ENCODE peak calls at places on chromosomes 6 and 20, in seven cellular contexts. One of them, this sample, is unnamed.

GRCh38 chr6:17202526-17202925 is 78.6 kb upstream of the RBM24 start:
- DNase-seq in DND-41: no peak
- DNase-seq in H1: no peak
- DNase-seq in neuronal stem cell: no peak
- DNase-seq in PC-9: no peak
- DNase-seq in heart left ventricle: no peak
- DNase-seq in sigmoid colon: no peak
- DNase-seq in this sample: no peak

GRCh38 chr20:10731190-10731955 is 57.6 kb upstream of the JAG1 start:
- DNase-seq in DND-41: no peak
- DNase-seq in H1: no peak
- DNase-seq in neuronal stem cell: no peak
- DNase-seq in PC-9: no peak
- DNase-seq in heart left ventricle: no peak
- DNase-seq in sigmoid colon: no peak
- DNase-seq in this sample: no peak

GRCh38 chr6:148295261-148295887 is 47.3 kb upstream of the SASH1 start:
- DNase-seq in DND-41: no peak
- DNase-seq in H1: no peak
- DNase-seq in neuronal stem cell: no peak
- DNase-seq in PC-9: no peak
- DNase-seq in heart left ventricle: no peak
- DNase-seq in sigmoid colon: no peak
- DNase-seq in this sample: no peak

GRCh38 chr20:51884561-51884960 is 82.2 kb upstream of the SALL4 start:
- DNase-seq in DND-41: no peak
- DNase-seq in H1: no peak
- DNase-seq in neuronal stem cell: no peak
- DNase-seq in PC-9: no peak
- DNase-seq in heart left ventricle: no peak
- DNase-seq in sigmoid colon: no peak
- DNase-seq in this sample: no peak

GRCh38 chr6:117169781-117170281 is 95.5 kb upstream of the VGLL2 start:
- DNase-seq in DND-41: no peak
- DNase-seq in H1: no peak
- DNase-seq in neuronal stem cell: no peak
- DNase-seq in PC-9: no peak
- DNase-seq in heart left ventricle: no peak
- DNase-seq in sigmoid colon: no peak
- DNase-seq in this sample: no peak

GRCh38 chr20:4749326-4749725 is 27.6 kb downstream of the PRND start:
- DNase-seq in DND-41: no peak
- DNase-seq in H1: no peak
- DNase-seq in neuronal stem cell: no peak
- DNase-seq in PC-9: no peak
- DNase-seq in heart left ventricle: no peak
- DNase-seq in sigmoid colon: no peak
- DNase-seq in this sample: no peak

GRCh38 chr20:24934101-24934661 is 14.9 kb upstream of the CST7 start:
- DNase-seq in DND-41: no peak
- DNase-seq in H1: no peak
- DNase-seq in neuronal stem cell: no peak
- DNase-seq in PC-9: no peak
- DNase-seq in heart left ventricle: no peak
- DNase-seq in sigmoid colon: peak; percentile 55
- DNase-seq in this sample: no peak

GRCh38 chr6:40894962-40895799 is 143.8 kb downstream of the UNC5CL start:
- DNase-seq in DND-41: no peak
- DNase-seq in H1: peak; percentile 85
- DNase-seq in neuronal stem cell: peak; percentile 39
- DNase-seq in PC-9: no peak
- DNase-seq in heart left ventricle: peak; percentile 70
- DNase-seq in sigmoid colon: peak; percentile 69
- DNase-seq in this sample: no peak

GRCh38 chr6:110541701-110542309 is 65.4 kb upstream of the SLC22A16 start:
- DNase-seq in DND-41: no peak
- DNase-seq in H1: no peak
- DNase-seq in neuronal stem cell: no peak
- DNase-seq in PC-9: no peak
- DNase-seq in heart left ventricle: no peak
- DNase-seq in sigmoid colon: no peak
- DNase-seq in this sample: no peak

GRCh38 chr20:1840865-1841553 is 54.2 kb upstream of the SIRPA start:
- DNase-seq in DND-41: no peak
- DNase-seq in H1: no peak
- DNase-seq in neuronal stem cell: no peak
- DNase-seq in PC-9: no peak
- DNase-seq in heart left ventricle: no peak
- DNase-seq in sigmoid colon: no peak
- DNase-seq in this sample: no peak

GRCh38 chr20:49786671-49787370 is 25.8 kb upstream of the SLC9A8 start:
- DNase-seq in DND-41: no peak
- DNase-seq in H1: no peak
- DNase-seq in neuronal stem cell: no peak
- DNase-seq in PC-9: no peak
- DNase-seq in heart left ventricle: no peak
- DNase-seq in sigmoid colon: no peak
- DNase-seq in this sample: no peak

DNA sequence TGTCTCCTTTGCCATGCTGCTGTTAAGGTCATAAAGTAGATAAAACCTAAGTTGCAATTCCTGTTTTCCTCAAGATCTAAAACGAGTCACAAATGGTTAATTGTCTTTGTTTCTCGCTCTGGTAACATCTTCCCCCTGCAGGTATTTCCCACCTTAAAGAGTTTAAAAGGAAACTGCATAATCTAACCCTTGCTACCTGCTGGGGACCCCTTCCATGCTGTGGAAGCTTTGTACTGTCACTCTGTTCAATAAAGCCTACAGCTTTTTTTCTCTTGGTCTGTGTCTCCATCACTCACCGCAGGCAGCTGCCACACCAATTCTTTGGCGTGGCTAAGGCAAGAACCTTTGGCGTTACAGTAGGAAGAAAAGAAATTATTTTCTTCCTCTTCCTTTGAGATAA is 117.7 kb upstream of the GJE1 start:
- DNase-seq in DND-41: no peak
- DNase-seq in H1: no peak
- DNase-seq in neuronal stem cell: no peak
- DNase-seq in PC-9: no peak
- DNase-seq in heart left ventricle: no peak
- DNase-seq in sigmoid colon: no peak
- DNase-seq in this sample: no peak
- H3K4me1 ChIP-seq in DND-41: no peaks in the 10 kb centered on the region
- H3K4me1 ChIP-seq in H1: peaks cover 7% of the 10 kb centered on the region
- H3K4me1 ChIP-seq in neuronal stem cell: peaks cover 2% of the 10 kb centered on the region
- H3K4me1 ChIP-seq in PC-9: peaks cover 33% of the 10 kb centered on the region
- H3K4me1 ChIP-seq in heart left ventricle: no peaks in the 10 kb centered on the region
- H3K4me1 ChIP-seq in sigmoid colon: no peaks in the 10 kb centered on the region
- H3K4me1 ChIP-seq in this sample: no peaks in the 10 kb centered on the region

DNA sequence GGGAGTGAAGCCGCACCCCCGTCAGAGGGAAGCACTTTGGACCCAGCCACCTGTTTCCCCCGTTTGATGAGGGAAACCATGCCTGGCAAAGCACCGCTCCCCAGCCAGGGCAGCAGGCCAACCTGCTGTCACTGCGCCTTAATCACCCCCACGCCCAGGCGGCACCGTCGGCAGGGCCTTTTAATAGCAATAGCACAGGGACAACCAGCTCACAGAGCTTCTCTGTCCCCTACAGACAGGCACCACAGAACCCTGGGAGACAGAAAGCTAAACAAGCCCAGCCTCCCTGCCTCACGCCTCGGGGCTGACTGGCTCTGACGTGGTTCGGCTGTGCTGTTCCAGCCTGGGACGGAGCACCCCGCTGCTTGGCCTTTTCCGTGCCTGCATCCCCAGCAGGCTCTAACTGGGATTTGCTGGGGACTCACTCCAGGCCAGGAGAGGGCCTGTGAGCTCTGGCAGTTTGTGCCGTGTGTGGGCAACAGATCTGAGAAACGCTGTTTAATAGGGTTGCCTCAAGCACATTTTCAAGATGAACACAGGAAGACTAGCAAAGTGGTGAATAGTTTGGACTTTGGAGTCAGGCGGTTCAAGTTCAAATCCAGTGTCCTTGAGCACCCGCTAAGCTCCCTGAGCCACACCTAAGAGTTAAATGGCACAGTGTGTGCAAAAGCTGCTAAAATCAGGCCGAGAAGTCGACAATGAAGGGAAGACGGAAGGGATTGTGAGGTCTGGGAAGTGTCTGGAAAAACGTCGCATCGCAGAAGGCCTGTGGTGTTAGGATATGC is 223.8 kb downstream of the NRN1 start:
- DNase-seq in DND-41: no peak
- DNase-seq in H1: no peak
- DNase-seq in neuronal stem cell: no peak
- DNase-seq in PC-9: no peak
- DNase-seq in heart left ventricle: peak; percentile 77
- DNase-seq in sigmoid colon: no peak
- DNase-seq in this sample: no peak
- H3K4me3 ChIP-seq in DND-41: no peak overlapping the region
- H3K4me3 ChIP-seq in H1: no peak overlapping the region
- H3K4me3 ChIP-seq in neuronal stem cell: peak overlapping the region; percentile 39
- H3K4me3 ChIP-seq in PC-9: no peak overlapping the region
- H3K4me3 ChIP-seq in heart left ventricle: no peak overlapping the region
- H3K4me3 ChIP-seq in sigmoid colon: no peak overlapping the region
- H3K4me3 ChIP-seq in this sample: no peak overlapping the region

GRCh38 chr6:75169689-75170088 is 36.2 kb downstream of the COL12A1 start:
- DNase-seq in DND-41: no peak
- DNase-seq in H1: no peak
- DNase-seq in neuronal stem cell: no peak
- DNase-seq in PC-9: no peak
- DNase-seq in heart left ventricle: no peak
- DNase-seq in sigmoid colon: no peak
- DNase-seq in this sample: no peak

GRCh38 chr6:75167851-75168250 is 38.0 kb downstream of the COL12A1 start:
- DNase-seq in DND-41: no peak
- DNase-seq in H1: no peak
- DNase-seq in neuronal stem cell: no peak
- DNase-seq in PC-9: no peak
- DNase-seq in heart left ventricle: no peak
- DNase-seq in sigmoid colon: no peak
- DNase-seq in this sample: no peak

GRCh38 chr6:75170666-75171065 is 35.2 kb downstream of the COL12A1 start:
- DNase-seq in DND-41: no peak
- DNase-seq in H1: no peak
- DNase-seq in neuronal stem cell: no peak
- DNase-seq in PC-9: no peak
- DNase-seq in heart left ventricle: no peak
- DNase-seq in sigmoid colon: no peak
- DNase-seq in this sample: no peak

GRCh38 chr6:75167426-75167825 is 38.4 kb downstream of the COL12A1 start:
- DNase-seq in DND-41: no peak
- DNase-seq in H1: no peak
- DNase-seq in neuronal stem cell: no peak
- DNase-seq in PC-9: no peak
- DNase-seq in heart left ventricle: no peak
- DNase-seq in sigmoid colon: no peak
- DNase-seq in this sample: no peak

GRCh38 chr6:75166236-75166635 is 39.6 kb downstream of the COL12A1 start:
- DNase-seq in DND-41: no peak
- DNase-seq in H1: no peak
- DNase-seq in neuronal stem cell: no peak
- DNase-seq in PC-9: no peak
- DNase-seq in heart left ventricle: no peak
- DNase-seq in sigmoid colon: no peak
- DNase-seq in this sample: no peak
- H3K27ac ChIP-seq in DND-41: no peak overlapping the region
- H3K27ac ChIP-seq in H1: no peak overlapping the region
- H3K27ac ChIP-seq in neuronal stem cell: no peak overlapping the region
- H3K27ac ChIP-seq in PC-9: no peak overlapping the region
- H3K27ac ChIP-seq in heart left ventricle: no peak overlapping the region
- H3K27ac ChIP-seq in sigmoid colon: no peak overlapping the region
- H3K27ac ChIP-seq in this sample: no peak overlapping the region

DNA sequence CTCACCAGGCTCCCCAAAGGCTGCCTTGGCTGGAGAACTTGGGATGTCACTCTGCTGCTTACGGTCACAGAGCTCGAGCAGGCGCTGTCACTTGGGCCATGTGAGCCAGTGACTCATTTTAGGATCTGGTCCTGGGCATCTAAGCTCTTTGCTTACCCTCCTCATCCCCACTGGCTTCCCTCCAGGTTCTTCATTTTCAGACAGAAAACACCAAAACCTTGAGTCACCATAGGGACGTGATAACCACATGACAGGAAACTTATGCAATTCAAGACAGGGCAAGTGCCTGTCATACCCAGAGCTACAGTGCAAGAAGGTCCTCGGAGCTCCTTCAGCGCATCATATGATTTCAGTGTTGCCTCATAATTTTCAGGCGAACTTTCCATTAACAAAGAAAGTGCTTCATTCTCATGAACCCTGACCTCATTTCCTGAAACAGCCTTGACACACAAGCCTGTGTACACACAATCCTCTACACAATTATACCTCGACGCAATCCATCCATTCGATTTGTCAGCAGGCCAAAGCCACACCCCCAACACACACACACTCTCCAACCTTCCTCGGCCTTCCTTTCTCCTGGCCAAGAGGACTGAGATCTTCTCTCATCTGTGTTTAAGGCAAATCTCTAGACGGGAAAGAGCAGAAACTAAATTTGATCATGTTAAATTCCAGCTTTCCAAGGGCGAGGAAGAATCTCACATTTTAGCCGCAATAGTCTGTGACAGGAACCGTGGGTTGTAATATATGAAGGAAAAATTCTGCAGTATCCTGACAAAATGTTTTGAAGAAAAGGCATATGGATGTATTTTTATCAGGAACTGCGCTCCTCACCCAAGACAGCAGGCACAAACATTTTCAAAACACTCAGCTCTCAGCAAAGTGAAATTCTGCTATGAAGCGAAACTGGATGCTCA is 25.3 kb downstream of the TBC1D7 start:
- DNase-seq in DND-41: no peak
- DNase-seq in H1: peak; percentile 11
- DNase-seq in neuronal stem cell: no peak
- DNase-seq in PC-9: peak; percentile 66
- DNase-seq in heart left ventricle: no peak
- DNase-seq in sigmoid colon: peak; percentile 78
- DNase-seq in this sample: peak; percentile 8
- H3K4me1 ChIP-seq in DND-41: no peaks in the 10 kb centered on the region
- H3K4me1 ChIP-seq in H1: no peaks in the 10 kb centered on the region
- H3K4me1 ChIP-seq in neuronal stem cell: no peaks in the 10 kb centered on the region
- H3K4me1 ChIP-seq in PC-9: peaks cover 7% of the 10 kb centered on the region
- H3K4me1 ChIP-seq in heart left ventricle: peaks cover 28% of the 10 kb centered on the region
- H3K4me1 ChIP-seq in sigmoid colon: no peaks in the 10 kb centered on the region
- H3K4me1 ChIP-seq in this sample: peaks cover 8% of the 10 kb centered on the region

GRCh38 chr6:158909938-158910337 is 90.1 kb downstream of the RSPH3 start:
- DNase-seq in DND-41: no peak
- DNase-seq in H1: no peak
- DNase-seq in neuronal stem cell: no peak
- DNase-seq in PC-9: no peak
- DNase-seq in heart left ventricle: no peak
- DNase-seq in sigmoid colon: no peak
- DNase-seq in this sample: no peak
- H3K4me3 ChIP-seq in DND-41: no peak overlapping the region
- H3K4me3 ChIP-seq in H1: no peak overlapping the region
- H3K4me3 ChIP-seq in neuronal stem cell: no peak overlapping the region
- H3K4me3 ChIP-seq in PC-9: peak overlapping the region; percentile 51
- H3K4me3 ChIP-seq in heart left ventricle: no peak overlapping the region
- H3K4me3 ChIP-seq in sigmoid colon: no peak overlapping the region
- H3K4me3 ChIP-seq in this sample: peak overlapping the region; percentile 26

This sample was measured in CD4-positive, CD25-positive, alpha-beta regulatory T cell.